ENCODE peak calls at places on chromosome 10, in eight cellular contexts. A is esophagus squamous epithelium, G is GM03348, F is LoVo, O is NCI-H2081 treated with DMSO at 0.1 percent for 48 hours, P is AG09309, M is NCI-H2029, X is HEK293T. N is an unnamed sample.

GRCh38 chr10:44369296-44369695 is 15.6 kb downstream of the CXCL12 start:
- DNase-seq in A (no peak), G (peak), F (no peak), O (no peak), P (no peak), M (no peak), X (no peak), N (peak)

GRCh38 chr10:124952123-124952522 is 10.2 kb downstream of the ZRANB1 start:
- DNase-seq in A (no peak), G (no peak), F (no peak), O (no peak), P (no peak), M (no peak), X (peak), N (no peak)

GRCh38 chr10:77846718-77847311 is 79.7 kb downstream of the DLG5 start:
- DNase-seq in A (no peak), G (peak), F (peak), O (no peak), P (no peak), M (peak), X (peak), N (peak)

GRCh38 chr10:115772606-115773005 is 500.4 kb downstream of the GFRA1 start:
- DNase-seq in A (no peak), G (peak), F (no peak), O (no peak), P (peak), M (no peak), X (no peak), N (peak)

GRCh38 chr10:104322416-104322782 is 15.9 kb downstream of the ITPRIP start:
- DNase-seq in A (no peak), G (no peak), F (no peak), O (no peak), P (no peak), M (no peak), X (no peak), N (no peak)

GRCh38 chr10:133306941-133307379 is 1.7 kb downstream of the TUBGCP2 start:
- DNase-seq in A (no peak), G (no peak), F (no peak), O (no peak), P (no peak), M (no peak), X (no peak), N (no peak)

GRCh38 chr10:86001521-86001920 is 365.1 kb downstream of the GRID1 start:
- DNase-seq in A (no peak), G (no peak), F (no peak), O (no peak), P (no peak), M (no peak), X (no peak), N (no peak)

GRCh38 chr10:16597656-16598055 is 76.0 kb upstream of the C1QL3 start:
- DNase-seq in A (no peak), G (no peak), F (no peak), O (no peak), P (no peak), M (no peak), X (no peak), N (no peak)

GRCh38 chr10:16835223-16835622 is 18.0 kb upstream of the RSU1 start:
- DNase-seq in A (no peak), G (no peak), F (no peak), O (no peak), P (no peak), M (no peak), X (no peak), N (no peak)

GRCh38 chr10:73875139-73875475 is 752 bp upstream of the CAMK2G start:
- DNase-seq in A (no peak), G (no peak), F (no peak), O (no peak), P (no peak), M (no peak), X (no peak), N (no peak)

GRCh38 chr10:113293167-113293566 is 259.7 kb upstream of the HABP2 start:
- DNase-seq in A (no peak), G (no peak), F (no peak), O (no peak), P (no peak), M (no peak), X (no peak), N (no peak)

GRCh38 chr10:68560201-68560915 is at the start of gene TET1:
- DNase-seq in A (no peak), G (peak), F (peak), O (no peak), P (no peak), M (peak), X (peak), N (peak)

GRCh38 chr10:100020161-100020882 is 10.6 kb upstream of the DNMBP start:
- DNase-seq in A (no peak), G (no peak), F (no peak), O (no peak), P (no peak), M (no peak), X (no peak), N (no peak)

GRCh38 chr10:59304521-59305097 is 57.7 kb downstream of the FAM13C start:
- DNase-seq in A (no peak), G (no peak), F (no peak), O (no peak), P (no peak), M (no peak), X (no peak), N (no peak)

GRCh38 chr10:91632671-91633550 is at the start of gene PPP1R3C:
- DNase-seq in A (no peak), G (peak), F (no peak), O (peak), P (peak), M (peak), X (no peak), N (peak)

GRCh38 chr10:126384269-126384873 is 3.9 kb downstream of the ADAM12 start:
- DNase-seq in A (no peak), G (peak), F (no peak), O (no peak), P (peak), M (no peak), X (no peak), N (peak)

GRCh38 chr10:71635867-71636266 is 83.7 kb downstream of the C10orf105 start:
- DNase-seq in A (no peak), G (no peak), F (no peak), O (no peak), P (no peak), M (no peak), X (no peak), N (no peak)

GRCh38 chr10:103982639-103983038 is 15.7 kb downstream of the SLK start:
- DNase-seq in A (no peak), G (no peak), F (no peak), O (no peak), P (no peak), M (no peak), X (peak), N (no peak)

GRCh38 chr10:70324341-70324861 is 40.6 kb upstream of the NPFFR1 start:
- DNase-seq in A (no peak), G (no peak), F (no peak), O (no peak), P (no peak), M (no peak), X (no peak), N (no peak)

GRCh38 chr10:73113543-73113942 is 3.3 kb downstream of the NUDT13 start:
- DNase-seq in A (no peak), G (peak), F (no peak), O (no peak), P (no peak), M (no peak), X (no peak), N (peak)

GRCh38 chr10:121459279-121459764 is 138.9 kb downstream of the FGFR2 start:
- DNase-seq in A (no peak), G (no peak), F (no peak), O (no peak), P (no peak), M (no peak), X (no peak), N (no peak)

GRCh38 chr10:121155742-121156141 is 304.6 kb downstream of the WDR11 start:
- DNase-seq in A (no peak), G (no peak), F (no peak), O (no peak), P (no peak), M (peak), X (no peak), N (no peak)

GRCh38 chr10:101601541-101601940 is 13.4 kb downstream of the DPCD start:
- DNase-seq in A (no peak), G (no peak), F (no peak), O (no peak), P (no peak), M (peak), X (no peak), N (no peak)

GRCh38 chr10:126972622-126973414 is 67.6 kb downstream of the DOCK1 start:
- DNase-seq in A (no peak), G (peak), F (no peak), O (no peak), P (peak), M (no peak), X (no peak), N (peak)

GRCh38 chr10:47076949-47077348 is 165.7 kb downstream of the PTPN20 start:
- DNase-seq in A (no peak), G (peak), F (no peak), O (no peak), P (no peak), M (no peak), X (no peak), N (peak)

GRCh38 chr10:68371604-68372003 is 35.5 kb downstream of the RUFY2 start:
- DNase-seq in A (no peak), G (no peak), F (no peak), O (no peak), P (no peak), M (no peak), X (no peak), N (no peak)

GRCh38 chr10:84333864-84334451 is 5.6 kb downstream of the CCSER2 start:
- DNase-seq in A (no peak), G (no peak), F (no peak), O (no peak), P (no peak), M (no peak), X (no peak), N (peak)

GRCh38 chr10:110137142-110137545 is 70.3 kb upstream of the MXI1 start:
- DNase-seq in A (no peak), G (peak), F (peak), O (no peak), P (peak), M (peak), X (peak), N (peak)

GRCh38 chr10:104923501-104923900 is 282.4 kb downstream of the SORCS3 start:
- DNase-seq in A (no peak), G (no peak), F (no peak), O (no peak), P (no peak), M (no peak), X (no peak), N (no peak)

GRCh38 chr10:55793024-55793423 is 568.0 kb downstream of the ZWINT start:
- DNase-seq in A (no peak), G (no peak), F (no peak), O (no peak), P (no peak), M (no peak), X (no peak), N (no peak)

GRCh38 chr10:125011926-125012705 is 70.2 kb downstream of the ZRANB1 start:
- DNase-seq in A (no peak), G (no peak), F (no peak), O (no peak), P (no peak), M (no peak), X (no peak), N (no peak)

GRCh38 chr10:72328829-72329204 is 25.9 kb downstream of the DNAJB12 start:
- DNase-seq in A (no peak), G (no peak), F (no peak), O (no peak), P (no peak), M (no peak), X (no peak), N (no peak)